ENCODE peak calls at places on chromosomes 13 and 19, in nine cellular contexts. One of them, this sample, is unnamed.

GRCh38 chr13:39415403-39415802 is 187.6 kb downstream of the LHFPL6 start:
- DNase-seq in HCT116: peak; percentile 15
- DNase-seq in Peyer's patch: no peak
- DNase-seq in breast epithelium: no peak
- DNase-seq in lower lobe of right lung: peak; percentile 64
- DNase-seq in body of pancreas: peak; percentile 33
- DNase-seq in H9: peak; percentile 50
- DNase-seq in gastrocnemius medialis: no peak
- DNase-seq in cardiac fibroblast: peak; percentile 78
- DNase-seq in this sample: no peak

GRCh38 chr19:46431824-46432223 is 3.1 kb upstream of the PNMA8C start:
- DNase-seq in HCT116: no peak
- DNase-seq in Peyer's patch: no peak
- DNase-seq in breast epithelium: no peak
- DNase-seq in lower lobe of right lung: peak; percentile 24
- DNase-seq in body of pancreas: peak; percentile 65
- DNase-seq in H9: peak; percentile 77
- DNase-seq in gastrocnemius medialis: no peak
- DNase-seq in cardiac fibroblast: no peak
- DNase-seq in this sample: no peak

GRCh38 chr13:79862515-79862914 is 381.6 kb downstream of the NDFIP2 start:
- DNase-seq in HCT116: no peak
- DNase-seq in Peyer's patch: no peak
- DNase-seq in breast epithelium: no peak
- DNase-seq in lower lobe of right lung: no peak
- DNase-seq in body of pancreas: no peak
- DNase-seq in H9: no peak
- DNase-seq in gastrocnemius medialis: no peak
- DNase-seq in cardiac fibroblast: no peak
- DNase-seq in this sample: no peak

GRCh38 chr19:48752511-48753365 is at the start of gene FUT1:
- DNase-seq in HCT116: peak; percentile 89
- DNase-seq in Peyer's patch: peak; percentile 80
- DNase-seq in breast epithelium: peak; percentile 87
- DNase-seq in lower lobe of right lung: peak; percentile 83
- DNase-seq in body of pancreas: peak; percentile 96
- DNase-seq in H9: peak; percentile 97
- DNase-seq in gastrocnemius medialis: no peak
- DNase-seq in cardiac fibroblast: peak; percentile 43
- DNase-seq in this sample: peak; percentile 52

GRCh38 chr13:93386191-93386590 is 159.6 kb downstream of the GPC6 start:
- DNase-seq in HCT116: no peak
- DNase-seq in Peyer's patch: no peak
- DNase-seq in breast epithelium: no peak
- DNase-seq in lower lobe of right lung: no peak
- DNase-seq in body of pancreas: no peak
- DNase-seq in H9: no peak
- DNase-seq in gastrocnemius medialis: no peak
- DNase-seq in cardiac fibroblast: no peak
- DNase-seq in this sample: no peak

GRCh38 chr19:46213806-46214205 is 15.7 kb upstream of the IGFL1 start:
- DNase-seq in HCT116: no peak
- DNase-seq in Peyer's patch: no peak
- DNase-seq in breast epithelium: no peak
- DNase-seq in lower lobe of right lung: no peak
- DNase-seq in body of pancreas: no peak
- DNase-seq in H9: no peak
- DNase-seq in gastrocnemius medialis: no peak
- DNase-seq in cardiac fibroblast: no peak
- DNase-seq in this sample: no peak

GRCh38 chr13:71979616-71980015 is 112.6 kb upstream of the DACH1 start:
- DNase-seq in HCT116: peak; percentile 6
- DNase-seq in Peyer's patch: no peak
- DNase-seq in breast epithelium: no peak
- DNase-seq in lower lobe of right lung: no peak
- DNase-seq in body of pancreas: peak; percentile 2
- DNase-seq in H9: peak; percentile 45
- DNase-seq in gastrocnemius medialis: no peak
- DNase-seq in cardiac fibroblast: no peak
- DNase-seq in this sample: no peak

GRCh38 chr13:40445557-40445990 is 220.9 kb downstream of the FOXO1 start:
- DNase-seq in HCT116: no peak
- DNase-seq in Peyer's patch: peak; percentile 93
- DNase-seq in breast epithelium: no peak
- DNase-seq in lower lobe of right lung: peak; percentile 55
- DNase-seq in body of pancreas: peak; percentile 85
- DNase-seq in H9: peak; percentile 36
- DNase-seq in gastrocnemius medialis: peak; percentile 72
- DNase-seq in cardiac fibroblast: peak; percentile 84
- DNase-seq in this sample: peak; percentile 86

GRCh38 chr13:78137404-78138142 is 218.9 kb upstream of the EDNRB start:
- DNase-seq in HCT116: peak; percentile 33
- DNase-seq in Peyer's patch: no peak
- DNase-seq in breast epithelium: no peak
- DNase-seq in lower lobe of right lung: no peak
- DNase-seq in body of pancreas: peak; percentile 29
- DNase-seq in H9: peak; percentile 66
- DNase-seq in gastrocnemius medialis: no peak
- DNase-seq in cardiac fibroblast: peak; percentile 71
- DNase-seq in this sample: peak; percentile 32

GRCh38 chr19:32720936-32721250 is 1.3 kb downstream of the TDRD12 start:
- DNase-seq in HCT116: no peak
- DNase-seq in Peyer's patch: no peak
- DNase-seq in breast epithelium: no peak
- DNase-seq in lower lobe of right lung: no peak
- DNase-seq in body of pancreas: no peak
- DNase-seq in H9: no peak
- DNase-seq in gastrocnemius medialis: no peak
- DNase-seq in cardiac fibroblast: no peak
- DNase-seq in this sample: no peak

GRCh38 chr19:3358392-3358918 is 7.9 kb upstream of the NFIC start:
- DNase-seq in HCT116: no peak
- DNase-seq in Peyer's patch: no peak
- DNase-seq in breast epithelium: no peak
- DNase-seq in lower lobe of right lung: no peak
- DNase-seq in body of pancreas: no peak
- DNase-seq in H9: no peak
- DNase-seq in gastrocnemius medialis: no peak
- DNase-seq in cardiac fibroblast: no peak
- DNase-seq in this sample: no peak

GRCh38 chr13:59663707-59664106 is 500.0 kb downstream of the DIAPH3 start:
- DNase-seq in HCT116: no peak
- DNase-seq in Peyer's patch: peak; percentile 63
- DNase-seq in breast epithelium: no peak
- DNase-seq in lower lobe of right lung: no peak
- DNase-seq in body of pancreas: no peak
- DNase-seq in H9: no peak
- DNase-seq in gastrocnemius medialis: no peak
- DNase-seq in cardiac fibroblast: no peak
- DNase-seq in this sample: no peak

GRCh38 chr19:1027953-1028902 is 1.8 kb downstream of the CNN2 start:
- DNase-seq in HCT116: peak; percentile 52
- DNase-seq in Peyer's patch: peak; percentile 88
- DNase-seq in breast epithelium: peak; percentile 78
- DNase-seq in lower lobe of right lung: peak; percentile 87
- DNase-seq in body of pancreas: peak; percentile 78
- DNase-seq in H9: peak; percentile 77
- DNase-seq in gastrocnemius medialis: no peak
- DNase-seq in cardiac fibroblast: peak; percentile 97
- DNase-seq in this sample: peak; percentile 73

GRCh38 chr13:69856331-69856730 is 251.3 kb upstream of the ATXN8OS start:
- DNase-seq in HCT116: no peak
- DNase-seq in Peyer's patch: no peak
- DNase-seq in breast epithelium: no peak
- DNase-seq in lower lobe of right lung: no peak
- DNase-seq in body of pancreas: no peak
- DNase-seq in H9: no peak
- DNase-seq in gastrocnemius medialis: no peak
- DNase-seq in cardiac fibroblast: no peak
- DNase-seq in this sample: no peak

GRCh38 chr13:97364031-97364430 is 69.9 kb upstream of the RAP2A start:
- DNase-seq in HCT116: no peak
- DNase-seq in Peyer's patch: no peak
- DNase-seq in breast epithelium: no peak
- DNase-seq in lower lobe of right lung: no peak
- DNase-seq in body of pancreas: no peak
- DNase-seq in H9: no peak
- DNase-seq in gastrocnemius medialis: no peak
- DNase-seq in cardiac fibroblast: no peak
- DNase-seq in this sample: no peak

GRCh38 chr13:87820221-87820620 is 149.1 kb downstream of the SLITRK5 start:
- DNase-seq in HCT116: no peak
- DNase-seq in Peyer's patch: no peak
- DNase-seq in breast epithelium: no peak
- DNase-seq in lower lobe of right lung: no peak
- DNase-seq in body of pancreas: no peak
- DNase-seq in H9: no peak
- DNase-seq in gastrocnemius medialis: no peak
- DNase-seq in cardiac fibroblast: peak; percentile 7
- DNase-seq in this sample: no peak

GRCh38 chr19:21482863-21483276 is 22.5 kb upstream of the ZNF429 start:
- DNase-seq in HCT116: peak; percentile 7
- DNase-seq in Peyer's patch: peak; percentile 49
- DNase-seq in breast epithelium: peak; percentile 64
- DNase-seq in lower lobe of right lung: peak; percentile 68
- DNase-seq in body of pancreas: peak; percentile 51
- DNase-seq in H9: peak; percentile 81
- DNase-seq in gastrocnemius medialis: peak; percentile 68
- DNase-seq in cardiac fibroblast: peak; percentile 48
- DNase-seq in this sample: peak; percentile 36

GRCh38 chr19:38072776-38073411 is 151.1 kb downstream of the DPF1 start:
- DNase-seq in HCT116: no peak
- DNase-seq in Peyer's patch: no peak
- DNase-seq in breast epithelium: no peak
- DNase-seq in lower lobe of right lung: peak; percentile 51
- DNase-seq in body of pancreas: no peak
- DNase-seq in H9: no peak
- DNase-seq in gastrocnemius medialis: no peak
- DNase-seq in cardiac fibroblast: no peak
- DNase-seq in this sample: no peak

GRCh38 chr19:38070573-38070972 is 153.4 kb downstream of the DPF1 start:
- DNase-seq in HCT116: no peak
- DNase-seq in Peyer's patch: no peak
- DNase-seq in breast epithelium: no peak
- DNase-seq in lower lobe of right lung: no peak
- DNase-seq in body of pancreas: no peak
- DNase-seq in H9: no peak
- DNase-seq in gastrocnemius medialis: no peak
- DNase-seq in cardiac fibroblast: peak; percentile 43
- DNase-seq in this sample: no peak

GRCh38 chr19:38076337-38076736 is 147.7 kb downstream of the DPF1 start:
- DNase-seq in HCT116: no peak
- DNase-seq in Peyer's patch: no peak
- DNase-seq in breast epithelium: no peak
- DNase-seq in lower lobe of right lung: no peak
- DNase-seq in body of pancreas: peak; percentile 9
- DNase-seq in H9: no peak
- DNase-seq in gastrocnemius medialis: no peak
- DNase-seq in cardiac fibroblast: no peak
- DNase-seq in this sample: no peak

GRCh38 chr19:38071647-38072046 is 152.4 kb downstream of the DPF1 start:
- DNase-seq in HCT116: no peak
- DNase-seq in Peyer's patch: no peak
- DNase-seq in breast epithelium: no peak
- DNase-seq in lower lobe of right lung: no peak
- DNase-seq in body of pancreas: no peak
- DNase-seq in H9: no peak
- DNase-seq in gastrocnemius medialis: no peak
- DNase-seq in cardiac fibroblast: no peak
- DNase-seq in this sample: no peak

GRCh38 chr19:38073806-38074685 is 150.0 kb downstream of the DPF1 start:
- DNase-seq in HCT116: no peak
- DNase-seq in Peyer's patch: no peak
- DNase-seq in breast epithelium: no peak
- DNase-seq in lower lobe of right lung: no peak
- DNase-seq in body of pancreas: peak; percentile 40
- DNase-seq in H9: peak; percentile 76
- DNase-seq in gastrocnemius medialis: no peak
- DNase-seq in cardiac fibroblast: no peak
- DNase-seq in this sample: no peak
- TF ChIP-seq CTCF in HCT116: no peak
- TF ChIP-seq CTCF in Peyer's patch: no peak
- TF ChIP-seq CTCF in breast epithelium: no peak
- TF ChIP-seq CTCF in lower lobe of right lung: no peak
- TF ChIP-seq CTCF in body of pancreas: no peak
- TF ChIP-seq CTCF in H9: peak; percentile 71
- TF ChIP-seq CTCF in gastrocnemius medialis: no peak
- TF ChIP-seq CTCF in cardiac fibroblast: no peak
- TF ChIP-seq CTCF in this sample: no peak

GRCh38 chr13:36395280-36395679 is 37.0 kb upstream of the CCNA1 start:
- DNase-seq in HCT116: no peak
- DNase-seq in Peyer's patch: no peak
- DNase-seq in breast epithelium: no peak
- DNase-seq in lower lobe of right lung: no peak
- DNase-seq in body of pancreas: no peak
- DNase-seq in H9: no peak
- DNase-seq in gastrocnemius medialis: no peak
- DNase-seq in cardiac fibroblast: peak; percentile 83
- DNase-seq in this sample: no peak
- TF ChIP-seq CTCF in HCT116: no peak
- TF ChIP-seq CTCF in Peyer's patch: no peak
- TF ChIP-seq CTCF in breast epithelium: peak; percentile 16
- TF ChIP-seq CTCF in lower lobe of right lung: peak; percentile 36
- TF ChIP-seq CTCF in body of pancreas: no peak
- TF ChIP-seq CTCF in H9: peak; percentile 44
- TF ChIP-seq CTCF in gastrocnemius medialis: no peak
- TF ChIP-seq CTCF in cardiac fibroblast: peak; percentile 60
- TF ChIP-seq CTCF in this sample: no peak

GRCh38 chr13:99028890-99029289 is 51.0 kb upstream of the DOCK9 start:
- DNase-seq in HCT116: no peak
- DNase-seq in Peyer's patch: no peak
- DNase-seq in breast epithelium: no peak
- DNase-seq in lower lobe of right lung: no peak
- DNase-seq in body of pancreas: no peak
- DNase-seq in H9: peak; percentile 74
- DNase-seq in gastrocnemius medialis: no peak
- DNase-seq in cardiac fibroblast: no peak
- DNase-seq in this sample: no peak
- TF ChIP-seq CTCF in HCT116: no peak
- TF ChIP-seq CTCF in Peyer's patch: no peak
- TF ChIP-seq CTCF in breast epithelium: no peak
- TF ChIP-seq CTCF in lower lobe of right lung: peak; percentile 33
- TF ChIP-seq CTCF in body of pancreas: no peak
- TF ChIP-seq CTCF in H9: peak; percentile 75
- TF ChIP-seq CTCF in gastrocnemius medialis: no peak
- TF ChIP-seq CTCF in cardiac fibroblast: peak; percentile 47
- TF ChIP-seq CTCF in this sample: peak; percentile 37

DNA sequence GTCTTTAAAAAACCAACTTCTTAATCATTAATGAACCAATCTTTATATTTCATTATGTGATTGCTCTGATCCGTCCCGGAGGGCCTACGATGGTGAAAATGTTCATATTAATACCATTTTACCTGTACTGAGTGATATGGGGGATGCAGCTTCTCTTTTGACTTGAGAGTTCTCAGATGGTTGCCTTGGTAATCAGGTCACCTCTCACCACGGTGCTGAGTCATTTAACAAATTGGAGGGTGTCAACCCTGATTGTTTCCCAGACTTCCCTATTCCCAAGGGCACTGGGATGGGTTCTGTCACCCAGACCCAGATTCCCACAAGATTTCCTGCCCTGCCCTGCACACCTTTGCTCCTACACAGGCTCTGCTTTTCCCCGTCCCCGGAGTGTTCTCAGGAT is 128.5 kb upstream of the TMTC4 start:
- DNase-seq in HCT116: no peak
- DNase-seq in Peyer's patch: no peak
- DNase-seq in breast epithelium: no peak
- DNase-seq in lower lobe of right lung: no peak
- DNase-seq in body of pancreas: no peak
- DNase-seq in H9: no peak
- DNase-seq in gastrocnemius medialis: no peak
- DNase-seq in cardiac fibroblast: no peak
- DNase-seq in this sample: no peak
- TF ChIP-seq CTCF in HCT116: no peak
- TF ChIP-seq CTCF in Peyer's patch: no peak
- TF ChIP-seq CTCF in breast epithelium: no peak
- TF ChIP-seq CTCF in lower lobe of right lung: no peak
- TF ChIP-seq CTCF in body of pancreas: no peak
- TF ChIP-seq CTCF in H9: no peak
- TF ChIP-seq CTCF in gastrocnemius medialis: no peak
- TF ChIP-seq CTCF in cardiac fibroblast: no peak
- TF ChIP-seq CTCF in this sample: no peak

This sample was measured in GM13976.